ENCODE peak calls at places on chromosomes 13 and 19, in six cellular contexts. One of them, this sample, is unnamed.

GRCh38 chr13:72186730-72187422 is 319.9 kb upstream of the DACH1 start:
- DNase-seq in fibroblast of the aortic adventitia: no peak
- DNase-seq in NCI-H2171: no peak
- DNase-seq in stimulated activated CD8-positive, alpha-beta memory T cell treated with anti-CD3 and anti-CD28 coated beads, Interleukin-4, amount 100 ng/mL, for 24 hours: no peak
- DNase-seq in left ventricle myocardium inferior: no peak
- DNase-seq in H9: no peak
- DNase-seq in this sample: no peak

GRCh38 chr13:79435549-79435948 is 29.5 kb upstream of the RBM26 start:
- DNase-seq in fibroblast of the aortic adventitia: peak; percentile 85
- DNase-seq in NCI-H2171: no peak
- DNase-seq in stimulated activated CD8-positive, alpha-beta memory T cell treated with anti-CD3 and anti-CD28 coated beads, Interleukin-4, amount 100 ng/mL, for 24 hours: no peak
- DNase-seq in left ventricle myocardium inferior: no peak
- DNase-seq in H9: no peak
- DNase-seq in this sample: no peak

GRCh38 chr13:29892149-29892548 is 41.7 kb upstream of the UBL3 start:
- DNase-seq in fibroblast of the aortic adventitia: no peak
- DNase-seq in NCI-H2171: no peak
- DNase-seq in stimulated activated CD8-positive, alpha-beta memory T cell treated with anti-CD3 and anti-CD28 coated beads, Interleukin-4, amount 100 ng/mL, for 24 hours: no peak
- DNase-seq in left ventricle myocardium inferior: no peak
- DNase-seq in H9: no peak
- DNase-seq in this sample: no peak

GRCh38 chr19:632228-633067 is 889 bp downstream of the POLRMT start:
- DNase-seq in fibroblast of the aortic adventitia: peak; percentile 49
- DNase-seq in NCI-H2171: peak; percentile 17
- DNase-seq in stimulated activated CD8-positive, alpha-beta memory T cell treated with anti-CD3 and anti-CD28 coated beads, Interleukin-4, amount 100 ng/mL, for 24 hours: peak; percentile 30
- DNase-seq in left ventricle myocardium inferior: no peak
- DNase-seq in H9: peak; percentile 67
- DNase-seq in this sample: no peak

GRCh38 chr13:113559061-113559460 is 25.5 kb upstream of the TFDP1 start:
- DNase-seq in fibroblast of the aortic adventitia: no peak
- DNase-seq in NCI-H2171: no peak
- DNase-seq in stimulated activated CD8-positive, alpha-beta memory T cell treated with anti-CD3 and anti-CD28 coated beads, Interleukin-4, amount 100 ng/mL, for 24 hours: no peak
- DNase-seq in left ventricle myocardium inferior: no peak
- DNase-seq in H9: no peak
- DNase-seq in this sample: no peak

GRCh38 chr19:6278740-6279619 is 795 bp downstream of the MLLT1 start:
- DNase-seq in fibroblast of the aortic adventitia: no peak
- DNase-seq in NCI-H2171: no peak
- DNase-seq in stimulated activated CD8-positive, alpha-beta memory T cell treated with anti-CD3 and anti-CD28 coated beads, Interleukin-4, amount 100 ng/mL, for 24 hours: no peak
- DNase-seq in left ventricle myocardium inferior: no peak
- DNase-seq in H9: no peak
- DNase-seq in this sample: no peak

GRCh38 chr19:2329528-2329927 is 1.0 kb downstream of the SPPL2B start:
- DNase-seq in fibroblast of the aortic adventitia: no peak
- DNase-seq in NCI-H2171: no peak
- DNase-seq in stimulated activated CD8-positive, alpha-beta memory T cell treated with anti-CD3 and anti-CD28 coated beads, Interleukin-4, amount 100 ng/mL, for 24 hours: no peak
- DNase-seq in left ventricle myocardium inferior: no peak
- DNase-seq in H9: no peak
- DNase-seq in this sample: no peak

GRCh38 chr19:33806434-33806881 is 9.8 kb downstream of the KCTD15 start:
- DNase-seq in fibroblast of the aortic adventitia: no peak
- DNase-seq in NCI-H2171: no peak
- DNase-seq in stimulated activated CD8-positive, alpha-beta memory T cell treated with anti-CD3 and anti-CD28 coated beads, Interleukin-4, amount 100 ng/mL, for 24 hours: no peak
- DNase-seq in left ventricle myocardium inferior: no peak
- DNase-seq in H9: no peak
- DNase-seq in this sample: no peak

GRCh38 chr13:99442273-99442895 is 58.9 kb upstream of the TM9SF2 start:
- DNase-seq in fibroblast of the aortic adventitia: peak; percentile 71
- DNase-seq in NCI-H2171: no peak
- DNase-seq in stimulated activated CD8-positive, alpha-beta memory T cell treated with anti-CD3 and anti-CD28 coated beads, Interleukin-4, amount 100 ng/mL, for 24 hours: no peak
- DNase-seq in left ventricle myocardium inferior: no peak
- DNase-seq in H9: no peak
- DNase-seq in this sample: no peak

GRCh38 chr13:38223093-38223492 is 126.6 kb upstream of the UFM1 start:
- DNase-seq in fibroblast of the aortic adventitia: peak; percentile 40
- DNase-seq in NCI-H2171: no peak
- DNase-seq in stimulated activated CD8-positive, alpha-beta memory T cell treated with anti-CD3 and anti-CD28 coated beads, Interleukin-4, amount 100 ng/mL, for 24 hours: no peak
- DNase-seq in left ventricle myocardium inferior: no peak
- DNase-seq in H9: no peak
- DNase-seq in this sample: no peak

GRCh38 chr19:56884481-56884880 is 44.0 kb upstream of the PEG3 start:
- DNase-seq in fibroblast of the aortic adventitia: no peak
- DNase-seq in NCI-H2171: no peak
- DNase-seq in stimulated activated CD8-positive, alpha-beta memory T cell treated with anti-CD3 and anti-CD28 coated beads, Interleukin-4, amount 100 ng/mL, for 24 hours: no peak
- DNase-seq in left ventricle myocardium inferior: no peak
- DNase-seq in H9: no peak
- DNase-seq in this sample: no peak

GRCh38 chr13:79119578-79120107 is 286.4 kb downstream of the RBM26 start:
- DNase-seq in fibroblast of the aortic adventitia: no peak
- DNase-seq in NCI-H2171: no peak
- DNase-seq in stimulated activated CD8-positive, alpha-beta memory T cell treated with anti-CD3 and anti-CD28 coated beads, Interleukin-4, amount 100 ng/mL, for 24 hours: no peak
- DNase-seq in left ventricle myocardium inferior: no peak
- DNase-seq in H9: no peak
- DNase-seq in this sample: no peak

GRCh38 chr13:45700971-45701900 is 884 bp upstream of the CBY2 start:
- DNase-seq in fibroblast of the aortic adventitia: peak; percentile 5
- DNase-seq in NCI-H2171: no peak
- DNase-seq in stimulated activated CD8-positive, alpha-beta memory T cell treated with anti-CD3 and anti-CD28 coated beads, Interleukin-4, amount 100 ng/mL, for 24 hours: no peak
- DNase-seq in left ventricle myocardium inferior: no peak
- DNase-seq in H9: no peak
- DNase-seq in this sample: no peak

GRCh38 chr13:64277097-64277496 is 2861.4 kb upstream of the PCDH20 start:
- DNase-seq in fibroblast of the aortic adventitia: no peak
- DNase-seq in NCI-H2171: no peak
- DNase-seq in stimulated activated CD8-positive, alpha-beta memory T cell treated with anti-CD3 and anti-CD28 coated beads, Interleukin-4, amount 100 ng/mL, for 24 hours: no peak
- DNase-seq in left ventricle myocardium inferior: no peak
- DNase-seq in H9: no peak
- DNase-seq in this sample: no peak

GRCh38 chr19:1249298-1249989 is 1.1 kb downstream of the MIDN start:
- DNase-seq in fibroblast of the aortic adventitia: peak; percentile 96
- DNase-seq in NCI-H2171: peak; percentile 93
- DNase-seq in stimulated activated CD8-positive, alpha-beta memory T cell treated with anti-CD3 and anti-CD28 coated beads, Interleukin-4, amount 100 ng/mL, for 24 hours: peak; percentile 90
- DNase-seq in left ventricle myocardium inferior: peak; percentile 95
- DNase-seq in H9: peak; percentile 95
- DNase-seq in this sample: no peak

GRCh38 chr13:28246891-28247290 is 108.5 kb downstream of the PAN3 start:
- DNase-seq in fibroblast of the aortic adventitia: no peak
- DNase-seq in NCI-H2171: no peak
- DNase-seq in stimulated activated CD8-positive, alpha-beta memory T cell treated with anti-CD3 and anti-CD28 coated beads, Interleukin-4, amount 100 ng/mL, for 24 hours: no peak
- DNase-seq in left ventricle myocardium inferior: no peak
- DNase-seq in H9: no peak
- DNase-seq in this sample: no peak

GRCh38 chr13:34011552-34012085 is 193.7 kb downstream of the RFC3 start:
- DNase-seq in fibroblast of the aortic adventitia: no peak
- DNase-seq in NCI-H2171: no peak
- DNase-seq in stimulated activated CD8-positive, alpha-beta memory T cell treated with anti-CD3 and anti-CD28 coated beads, Interleukin-4, amount 100 ng/mL, for 24 hours: no peak
- DNase-seq in left ventricle myocardium inferior: no peak
- DNase-seq in H9: no peak
- DNase-seq in this sample: no peak

GRCh38 chr13:102309110-102309509 is 92.7 kb downstream of the FGF14 start:
- DNase-seq in fibroblast of the aortic adventitia: no peak
- DNase-seq in NCI-H2171: no peak
- DNase-seq in stimulated activated CD8-positive, alpha-beta memory T cell treated with anti-CD3 and anti-CD28 coated beads, Interleukin-4, amount 100 ng/mL, for 24 hours: no peak
- DNase-seq in left ventricle myocardium inferior: no peak
- DNase-seq in H9: no peak
- DNase-seq in this sample: no peak

GRCh38 chr13:92833071-92833470 is 393.5 kb upstream of the GPC6 start:
- DNase-seq in fibroblast of the aortic adventitia: peak; percentile 22
- DNase-seq in NCI-H2171: no peak
- DNase-seq in stimulated activated CD8-positive, alpha-beta memory T cell treated with anti-CD3 and anti-CD28 coated beads, Interleukin-4, amount 100 ng/mL, for 24 hours: no peak
- DNase-seq in left ventricle myocardium inferior: no peak
- DNase-seq in H9: no peak
- DNase-seq in this sample: no peak

GRCh38 chr13:27006519-27007161 is 165.0 kb downstream of the USP12 start:
- DNase-seq in fibroblast of the aortic adventitia: peak; percentile 23
- DNase-seq in NCI-H2171: peak; percentile 77
- DNase-seq in stimulated activated CD8-positive, alpha-beta memory T cell treated with anti-CD3 and anti-CD28 coated beads, Interleukin-4, amount 100 ng/mL, for 24 hours: no peak
- DNase-seq in left ventricle myocardium inferior: no peak
- DNase-seq in H9: peak; percentile 59
- DNase-seq in this sample: no peak

GRCh38 chr19:39709026-39709872 is 5.0 kb downstream of the LGALS14 start:
- DNase-seq in fibroblast of the aortic adventitia: no peak
- DNase-seq in NCI-H2171: no peak
- DNase-seq in stimulated activated CD8-positive, alpha-beta memory T cell treated with anti-CD3 and anti-CD28 coated beads, Interleukin-4, amount 100 ng/mL, for 24 hours: no peak
- DNase-seq in left ventricle myocardium inferior: no peak
- DNase-seq in H9: no peak
- DNase-seq in this sample: no peak

GRCh38 chr13:73940098-73940497 is 194.1 kb downstream of the KLF12 start:
- DNase-seq in fibroblast of the aortic adventitia: no peak
- DNase-seq in NCI-H2171: peak; percentile 16
- DNase-seq in stimulated activated CD8-positive, alpha-beta memory T cell treated with anti-CD3 and anti-CD28 coated beads, Interleukin-4, amount 100 ng/mL, for 24 hours: no peak
- DNase-seq in left ventricle myocardium inferior: peak; percentile 27
- DNase-seq in H9: no peak
- DNase-seq in this sample: no peak

GRCh38 chr19:54552913-54553310 is 20.7 kb upstream of the LILRA2 start:
- DNase-seq in fibroblast of the aortic adventitia: no peak
- DNase-seq in NCI-H2171: no peak
- DNase-seq in stimulated activated CD8-positive, alpha-beta memory T cell treated with anti-CD3 and anti-CD28 coated beads, Interleukin-4, amount 100 ng/mL, for 24 hours: no peak
- DNase-seq in left ventricle myocardium inferior: no peak
- DNase-seq in H9: no peak
- DNase-seq in this sample: no peak

GRCh38 chr13:84651288-84651687 is 769.0 kb upstream of the SLITRK1 start:
- DNase-seq in fibroblast of the aortic adventitia: peak; percentile 81
- DNase-seq in NCI-H2171: no peak
- DNase-seq in stimulated activated CD8-positive, alpha-beta memory T cell treated with anti-CD3 and anti-CD28 coated beads, Interleukin-4, amount 100 ng/mL, for 24 hours: no peak
- DNase-seq in left ventricle myocardium inferior: no peak
- DNase-seq in H9: no peak
- DNase-seq in this sample: peak; percentile 38

GRCh38 chr19:677201-677600 is 1.0 kb downstream of the FSTL3 start:
- DNase-seq in fibroblast of the aortic adventitia: peak; percentile 81
- DNase-seq in NCI-H2171: no peak
- DNase-seq in stimulated activated CD8-positive, alpha-beta memory T cell treated with anti-CD3 and anti-CD28 coated beads, Interleukin-4, amount 100 ng/mL, for 24 hours: no peak
- DNase-seq in left ventricle myocardium inferior: peak; percentile 78
- DNase-seq in H9: no peak
- DNase-seq in this sample: peak; percentile 89

GRCh38 chr19:12837225-12837624 is 1.1 kb upstream of the MAST1 start:
- DNase-seq in fibroblast of the aortic adventitia: no peak
- DNase-seq in NCI-H2171: no peak
- DNase-seq in stimulated activated CD8-positive, alpha-beta memory T cell treated with anti-CD3 and anti-CD28 coated beads, Interleukin-4, amount 100 ng/mL, for 24 hours: no peak
- DNase-seq in left ventricle myocardium inferior: no peak
- DNase-seq in H9: no peak
- DNase-seq in this sample: no peak

GRCh38 chr13:82147526-82147925 is 1734.7 kb downstream of the SLITRK1 start:
- DNase-seq in fibroblast of the aortic adventitia: no peak
- DNase-seq in NCI-H2171: no peak
- DNase-seq in stimulated activated CD8-positive, alpha-beta memory T cell treated with anti-CD3 and anti-CD28 coated beads, Interleukin-4, amount 100 ng/mL, for 24 hours: no peak
- DNase-seq in left ventricle myocardium inferior: no peak
- DNase-seq in H9: no peak
- DNase-seq in this sample: no peak

GRCh38 chr13:107351305-107351704 is 783.4 kb upstream of the ARGLU1 start:
- DNase-seq in fibroblast of the aortic adventitia: peak; percentile 28
- DNase-seq in NCI-H2171: no peak
- DNase-seq in stimulated activated CD8-positive, alpha-beta memory T cell treated with anti-CD3 and anti-CD28 coated beads, Interleukin-4, amount 100 ng/mL, for 24 hours: no peak
- DNase-seq in left ventricle myocardium inferior: no peak
- DNase-seq in H9: no peak
- DNase-seq in this sample: no peak

GRCh38 chr13:95608640-95609280 is 35.7 kb downstream of the DZIP1 start:
- DNase-seq in fibroblast of the aortic adventitia: peak; percentile 34
- DNase-seq in NCI-H2171: no peak
- DNase-seq in stimulated activated CD8-positive, alpha-beta memory T cell treated with anti-CD3 and anti-CD28 coated beads, Interleukin-4, amount 100 ng/mL, for 24 hours: no peak
- DNase-seq in left ventricle myocardium inferior: no peak
- DNase-seq in H9: no peak
- DNase-seq in this sample: no peak

GRCh38 chr19:18672044-18672451 is 11.4 kb upstream of the CRTC1 start:
- DNase-seq in fibroblast of the aortic adventitia: no peak
- DNase-seq in NCI-H2171: no peak
- DNase-seq in stimulated activated CD8-positive, alpha-beta memory T cell treated with anti-CD3 and anti-CD28 coated beads, Interleukin-4, amount 100 ng/mL, for 24 hours: no peak
- DNase-seq in left ventricle myocardium inferior: no peak
- DNase-seq in H9: no peak
- DNase-seq in this sample: no peak

GRCh38 chr19:6161271-6161850 is 25.9 kb downstream of the ACSBG2 start:
- DNase-seq in fibroblast of the aortic adventitia: no peak
- DNase-seq in NCI-H2171: no peak
- DNase-seq in stimulated activated CD8-positive, alpha-beta memory T cell treated with anti-CD3 and anti-CD28 coated beads, Interleukin-4, amount 100 ng/mL, for 24 hours: peak; percentile 10
- DNase-seq in left ventricle myocardium inferior: no peak
- DNase-seq in H9: peak; percentile 77
- DNase-seq in this sample: peak; percentile 76

GRCh38 chr19:4521170-4521887 is 3.0 kb upstream of the PLIN4 start:
- DNase-seq in fibroblast of the aortic adventitia: peak; percentile 22
- DNase-seq in NCI-H2171: no peak
- DNase-seq in stimulated activated CD8-positive, alpha-beta memory T cell treated with anti-CD3 and anti-CD28 coated beads, Interleukin-4, amount 100 ng/mL, for 24 hours: no peak
- DNase-seq in left ventricle myocardium inferior: no peak
- DNase-seq in H9: no peak
- DNase-seq in this sample: no peak

GRCh38 chr13:32695602-32696250 is 109.5 kb downstream of the PDS5B start:
- DNase-seq in fibroblast of the aortic adventitia: peak; percentile 5
- DNase-seq in NCI-H2171: no peak
- DNase-seq in stimulated activated CD8-positive, alpha-beta memory T cell treated with anti-CD3 and anti-CD28 coated beads, Interleukin-4, amount 100 ng/mL, for 24 hours: no peak
- DNase-seq in left ventricle myocardium inferior: no peak
- DNase-seq in H9: no peak
- DNase-seq in this sample: no peak

GRCh38 chr13:86383151-86383550 is 583.9 kb upstream of the SLITRK6 start:
- DNase-seq in fibroblast of the aortic adventitia: no peak
- DNase-seq in NCI-H2171: no peak
- DNase-seq in stimulated activated CD8-positive, alpha-beta memory T cell treated with anti-CD3 and anti-CD28 coated beads, Interleukin-4, amount 100 ng/mL, for 24 hours: no peak
- DNase-seq in left ventricle myocardium inferior: no peak
- DNase-seq in H9: no peak
- DNase-seq in this sample: no peak

GRCh38 chr13:46354143-46355087 is 32.6 kb downstream of the RUBCNL start:
- DNase-seq in fibroblast of the aortic adventitia: peak; percentile 94
- DNase-seq in NCI-H2171: no peak
- DNase-seq in stimulated activated CD8-positive, alpha-beta memory T cell treated with anti-CD3 and anti-CD28 coated beads, Interleukin-4, amount 100 ng/mL, for 24 hours: no peak
- DNase-seq in left ventricle myocardium inferior: no peak
- DNase-seq in H9: no peak
- DNase-seq in this sample: no peak

GRCh38 chr13:110109140-110109783 is 197.7 kb downstream of the COL4A1 start:
- DNase-seq in fibroblast of the aortic adventitia: no peak
- DNase-seq in NCI-H2171: no peak
- DNase-seq in stimulated activated CD8-positive, alpha-beta memory T cell treated with anti-CD3 and anti-CD28 coated beads, Interleukin-4, amount 100 ng/mL, for 24 hours: no peak
- DNase-seq in left ventricle myocardium inferior: no peak
- DNase-seq in H9: no peak
- DNase-seq in this sample: no peak

GRCh38 chr19:41888926-41889325 is 5.9 kb downstream of the ARHGEF1 start:
- DNase-seq in fibroblast of the aortic adventitia: no peak
- DNase-seq in NCI-H2171: no peak
- DNase-seq in stimulated activated CD8-positive, alpha-beta memory T cell treated with anti-CD3 and anti-CD28 coated beads, Interleukin-4, amount 100 ng/mL, for 24 hours: no peak
- DNase-seq in left ventricle myocardium inferior: no peak
- DNase-seq in H9: no peak
- DNase-seq in this sample: no peak

GRCh38 chr13:27132538-27132937 is 39.1 kb downstream of the USP12 start:
- DNase-seq in fibroblast of the aortic adventitia: no peak
- DNase-seq in NCI-H2171: no peak
- DNase-seq in stimulated activated CD8-positive, alpha-beta memory T cell treated with anti-CD3 and anti-CD28 coated beads, Interleukin-4, amount 100 ng/mL, for 24 hours: no peak
- DNase-seq in left ventricle myocardium inferior: no peak
- DNase-seq in H9: no peak
- DNase-seq in this sample: no peak

GRCh38 chr19:43784981-43785808 is 4.4 kb upstream of the KCNN4 start:
- DNase-seq in fibroblast of the aortic adventitia: peak; percentile 78
- DNase-seq in NCI-H2171: no peak
- DNase-seq in stimulated activated CD8-positive, alpha-beta memory T cell treated with anti-CD3 and anti-CD28 coated beads, Interleukin-4, amount 100 ng/mL, for 24 hours: no peak
- DNase-seq in left ventricle myocardium inferior: no peak
- DNase-seq in H9: peak; percentile 73
- DNase-seq in this sample: no peak

GRCh38 chr13:82900453-82900852 is 981.8 kb downstream of the SLITRK1 start:
- DNase-seq in fibroblast of the aortic adventitia: no peak
- DNase-seq in NCI-H2171: no peak
- DNase-seq in stimulated activated CD8-positive, alpha-beta memory T cell treated with anti-CD3 and anti-CD28 coated beads, Interleukin-4, amount 100 ng/mL, for 24 hours: no peak
- DNase-seq in left ventricle myocardium inferior: no peak
- DNase-seq in H9: no peak
- DNase-seq in this sample: no peak

This sample was measured in RWPE2.